ENCODE peak calls at places on chromosomes 6 and 20, in seven cellular contexts. G is effector CD4-positive, alpha-beta T cell; S is C1 segment of cervical spinal cord; A is mucosa of gallbladder; O is GM18507; K is anterior cingulate cortex; R is neural crest cell. W is an unnamed sample.
A peak's percentile ranks its signal among the peaks of the same experiment; 100 is the strongest.

GRCh38 chr6:39702265-39702664 is 22.9 kb downstream of the KIF6 start:
- DNase-seq in K (no peak), G (no peak), A (no peak), O (no peak), S (no peak), R (no peak), W (no peak)

GRCh38 chr6:29970711-29971110 is 28.4 kb downstream of the HLA-A start:
- DNase-seq in A (no peak), S (no peak), K (no peak), G (no peak), O (no peak), R (no peak), W (no peak)

GRCh38 chr20:36362978-36363713 is 57.0 kb downstream of the DLGAP4 start:
- DNase-seq in G (no peak), S (no peak), O (no peak), A (no peak), R (no peak), K (no peak), W (no peak)

GRCh38 chr20:36147707-36148106 is 6.8 kb upstream of the EPB41L1 start:
- DNase-seq in O (no peak), K (no peak), S (no peak), G (no peak), R (no peak), A (peak; percentile 54), W (no peak)

GRCh38 chr6:35089216-35089934 is 51.8 kb downstream of the TCP11 start:
- DNase-seq in R (no peak), G (no peak), S (no peak), A (no peak), O (no peak), K (no peak), W (no peak)

GRCh38 chr6:107441706-107442105 is 17.7 kb downstream of the PDSS2 start:
- DNase-seq in O (no peak), S (no peak), R (no peak), K (no peak), G (no peak), A (no peak), W (no peak)

GRCh38 chr6:169415179-169415578 is 161.5 kb upstream of the THBS2 start:
- DNase-seq in S (no peak), K (no peak), A (no peak), G (no peak), R (no peak), O (no peak), W (no peak)

GRCh38 chr6:18088419-18089296 is 33.8 kb downstream of the NHLRC1 start:
- DNase-seq in K (no peak), R (no peak), O (no peak), S (no peak), A (no peak), G (no peak), W (no peak)

W was measured in GM12878.